ENCODE peak calls at places on chromosome 1, in six cellular contexts. S is HS-27A, P is GM18507, F is esophagus muscularis mucosa, X is Daoy, T is AML-193. G is an unnamed sample.
A peak's percentile ranks its signal among the peaks of the same experiment; 100 is the strongest.

GRCh38 chr1:234836786-234837185 is 226.8 kb upstream of the IRF2BP2 start:
- DNase-seq in S (no peak), P (no peak), F (no peak), X (no peak), T (no peak), G (no peak)

GRCh38 chr1:162941024-162941423 is 80.0 kb upstream of the CCDC190 start:
- DNase-seq in S (no peak), P (no peak), F (no peak), X (no peak), T (no peak), G (no peak)

GRCh38 chr1:89687254-89687653 is 54.3 kb downstream of the LRRC8C start:
- DNase-seq in S (no peak), P (no peak), F (no peak), X (no peak), T (no peak), G (no peak)

GRCh38 chr1:37288900-37289299 is 185.5 kb upstream of the ZC3H12A start:
- DNase-seq in S (no peak), P (peak; percentile 77), F (no peak), X (no peak), T (peak; percentile 1), G (peak; percentile 79)

GRCh38 chr1:82225407-82226197 is 424.9 kb downstream of the ADGRL2 start:
- DNase-seq in S (no peak), P (no peak), F (no peak), X (peak; percentile 41), T (peak; percentile 67), G (no peak)

GRCh38 chr1:35120458-35121133 is 41.4 kb downstream of the ZMYM1 start:
- DNase-seq in S (no peak), P (peak; percentile 22), F (peak; percentile 92), X (peak; percentile 6), T (no peak), G (peak; percentile 50)

GRCh38 chr1:164644774-164645634 is 86.0 kb downstream of the PBX1 start:
- DNase-seq in S (no peak), P (no peak), F (no peak), X (peak; percentile 50), T (no peak), G (no peak)

GRCh38 chr1:222084996-222085395 is 343.1 kb upstream of the DUSP10 start:
- DNase-seq in S (no peak), P (no peak), F (no peak), X (no peak), T (no peak), G (no peak)

GRCh38 chr1:84584126-84584525 is 9.9 kb upstream of the CTBS start:
- DNase-seq in S (no peak), P (no peak), F (no peak), X (no peak), T (no peak), G (no peak)

GRCh38 chr1:13832100-13832499 is 132.1 kb downstream of the PRDM2 start:
- DNase-seq in S (no peak), P (no peak), F (peak; percentile 64), X (no peak), T (no peak), G (no peak)

GRCh38 chr1:244447024-244447423 is 4.7 kb downstream of the ADSS2 start:
- DNase-seq in S (no peak), P (no peak), F (no peak), X (no peak), T (no peak), G (no peak)

GRCh38 chr1:203057831-203058673 is 27.8 kb downstream of the MYOG start:
- DNase-seq in S (no peak), P (no peak), F (no peak), X (no peak), T (peak; percentile 13), G (no peak)

GRCh38 chr1:33272930-33273329 is 16.6 kb downstream of the ZNF362 start:
- DNase-seq in S (no peak), P (no peak), F (no peak), X (no peak), T (no peak), G (no peak)

GRCh38 chr1:210477328-210477924 is 148.7 kb downstream of the HHAT start:
- DNase-seq in S (peak; percentile 12), P (no peak), F (no peak), X (peak; percentile 7), T (no peak), G (no peak)

GRCh38 chr1:173868266-173869107 is at the start of gene ZBTB37:
- DNase-seq in S (no peak), P (peak; percentile 68), F (peak; percentile 94), X (peak; percentile 90), T (peak; percentile 76), G (peak; percentile 97)

GRCh38 chr1:205374205-205375078 is 17.7 kb upstream of the KLHDC8A start:
- DNase-seq in S (peak; percentile 62), P (no peak), F (peak; percentile 64), X (peak; percentile 87), T (no peak), G (no peak)

G was measured in GM06990.